ENCODE peak calls at places on chromosomes 16 and 17, in four cellular contexts. Z is left ventricle myocardium inferior; X is A549; G is CD8-positive, alpha-beta T cell. L is an unnamed sample.

GRCh38 chr16:18797746-18798145 is 3.6 kb downstream of the ARL6IP1 start:
- DNase-seq in X (no peak), G (no peak), Z (no peak), L (no peak)

GRCh38 chr16:424033-424622 is 1.3 kb upstream of the RAB11FIP3 start:
- DNase-seq in Z (peak), X (peak), G (no peak), L (peak)

GRCh38 chr16:1441391-1441829 is 2.9 kb downstream of the CCDC154 start:
- DNase-seq in Z (no peak), X (no peak), G (no peak), L (no peak)

GRCh38 chr17:55632893-55633292 is 89.8 kb downstream of the TMEM100 start:
- DNase-seq in Z (no peak), X (no peak), G (no peak), L (no peak)

GRCh38 chr17:50668025-50668837 is 33.5 kb downstream of the ABCC3 start:
- DNase-seq in X (peak), G (no peak), Z (no peak), L (no peak)

GRCh38 chr16:87819282-87819681 is 50.0 kb downstream of the SLC7A5 start:
- DNase-seq in G (no peak), X (no peak), Z (no peak), L (no peak)

GRCh38 chr17:2094891-2095535 is 40.1 kb downstream of the HIC1 start:
- DNase-seq in G (no peak), X (peak), Z (peak), L (peak)

GRCh38 chr16:977096-977701 is 4.4 kb upstream of the SOX8 start:
- DNase-seq in G (no peak), Z (no peak), X (no peak), L (peak)

GRCh38 chr16:80387308-80387921 is 153.4 kb upstream of the DYNLRB2 start:
- DNase-seq in X (no peak), Z (no peak), G (no peak), L (no peak)

GRCh38 chr16:3553138-3553923 is 23.9 kb downstream of the NLRC3 start:
- DNase-seq in Z (no peak), X (peak), G (no peak), L (no peak)

GRCh38 chr17:79045001-79045729 is 21.2 kb downstream of the C1QTNF1 start:
- DNase-seq in X (no peak), G (no peak), Z (no peak), L (no peak)

GRCh38 chr16:9257843-9258242 is 166.4 kb downstream of the HAPSTR1 start:
- DNase-seq in X (no peak), Z (no peak), G (no peak), L (no peak)

GRCh38 chr17:61431594-61432311 is 20.5 kb upstream of the TBX4 start:
- DNase-seq in X (peak), G (no peak), Z (no peak), L (no peak)

GRCh38 chr17:1979182-1979980 is 45.8 kb downstream of the RTN4RL1 start:
- DNase-seq in G (no peak), X (no peak), Z (no peak), L (no peak)

GRCh38 chr17:11503292-11503691 is 95.0 kb upstream of the DNAH9 start:
- DNase-seq in X (no peak), Z (no peak), G (no peak), L (no peak)

GRCh38 chr16:54657058-54657708 is 273.5 kb upstream of the IRX5 start:
- DNase-seq in Z (no peak), X (peak), G (no peak), L (no peak)

GRCh38 chr17:58334661-58335060 is 6.1 kb upstream of the TSPOAP1 start:
- DNase-seq in G (no peak), Z (no peak), X (no peak), L (no peak)

GRCh38 chr17:80002242-80002641 is 33.4 kb downstream of the TBC1D16 start:
- DNase-seq in X (no peak), Z (no peak), G (no peak), L (no peak)

GRCh38 chr16:81511371-81511770 is 66.8 kb downstream of the CMIP start:
- DNase-seq in G (no peak), X (peak), Z (no peak), L (no peak)

GRCh38 chr16:81515281-81515680 is 70.7 kb downstream of the CMIP start:
- DNase-seq in Z (no peak), G (no peak), X (no peak), L (no peak)

GRCh38 chr16:81514568-81515258 is 70.1 kb downstream of the CMIP start:
- DNase-seq in X (no peak), G (no peak), Z (no peak), L (no peak)

GRCh38 chr16:81514041-81514559 is 69.5 kb downstream of the CMIP start:
- DNase-seq in Z (no peak), G (no peak), X (no peak), L (no peak)

GRCh38 chr16:81513204-81514040 is 68.8 kb downstream of the CMIP start:
- DNase-seq in G (no peak), Z (peak), X (peak), L (peak)
- H3K27ac ChIP-seq in G (no peak), Z (peak), X (peak), L (no peak)

GRCh38 chr17:64410750-64411490 is 20.3 kb upstream of the PECAM1 start:
- DNase-seq in G (no peak), X (no peak), Z (no peak), L (no peak)
- H3K27ac ChIP-seq in G (no peak), X (no peak), Z (peak), L (no peak)

DNA sequence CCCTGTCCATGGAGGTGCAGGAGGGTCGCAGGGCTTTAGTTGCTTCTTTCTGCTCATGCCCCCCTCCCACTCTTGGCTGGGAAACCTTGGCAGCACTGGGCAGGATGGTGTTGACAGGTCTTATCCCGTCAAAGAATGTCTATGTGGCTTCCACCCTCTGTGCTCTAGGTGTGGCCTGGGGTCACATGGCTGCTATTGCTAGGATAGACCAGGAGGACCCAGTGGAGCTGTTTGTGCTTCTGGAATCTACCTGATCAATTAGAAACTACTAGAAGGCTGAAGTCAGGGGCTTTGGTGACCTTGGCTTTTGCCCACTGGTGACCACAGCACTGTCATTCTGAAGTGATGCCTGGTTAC is 105.8 kb downstream of the CMIP start:
- DNase-seq in G (no peak), X (no peak), Z (no peak), L (no peak)
- H3K27ac ChIP-seq in G (no peak), X (peak), Z (no peak), L (no peak)

GRCh38 chr16:85195271-85195647 is 83.0 kb upstream of the CIBAR2 start:
- DNase-seq in G (no peak), Z (no peak), X (no peak), L (no peak)

GRCh38 chr16:85197611-85198566 is 85.6 kb upstream of the CIBAR2 start:
- DNase-seq in G (no peak), X (no peak), Z (no peak), L (no peak)

GRCh38 chr16:85194528-85195270 is 82.4 kb upstream of the CIBAR2 start:
- DNase-seq in G (no peak), Z (no peak), X (no peak), L (no peak)

GRCh38 chr16:85196976-85197375 is 84.7 kb upstream of the CIBAR2 start:
- DNase-seq in Z (no peak), G (no peak), X (no peak), L (no peak)

GRCh38 chr16:85195884-85196816 is 83.9 kb upstream of the CIBAR2 start:
- DNase-seq in X (no peak), Z (no peak), G (no peak), L (no peak)
- H3K27ac ChIP-seq in X (no peak), Z (peak), G (no peak), L (no peak)

DNA sequence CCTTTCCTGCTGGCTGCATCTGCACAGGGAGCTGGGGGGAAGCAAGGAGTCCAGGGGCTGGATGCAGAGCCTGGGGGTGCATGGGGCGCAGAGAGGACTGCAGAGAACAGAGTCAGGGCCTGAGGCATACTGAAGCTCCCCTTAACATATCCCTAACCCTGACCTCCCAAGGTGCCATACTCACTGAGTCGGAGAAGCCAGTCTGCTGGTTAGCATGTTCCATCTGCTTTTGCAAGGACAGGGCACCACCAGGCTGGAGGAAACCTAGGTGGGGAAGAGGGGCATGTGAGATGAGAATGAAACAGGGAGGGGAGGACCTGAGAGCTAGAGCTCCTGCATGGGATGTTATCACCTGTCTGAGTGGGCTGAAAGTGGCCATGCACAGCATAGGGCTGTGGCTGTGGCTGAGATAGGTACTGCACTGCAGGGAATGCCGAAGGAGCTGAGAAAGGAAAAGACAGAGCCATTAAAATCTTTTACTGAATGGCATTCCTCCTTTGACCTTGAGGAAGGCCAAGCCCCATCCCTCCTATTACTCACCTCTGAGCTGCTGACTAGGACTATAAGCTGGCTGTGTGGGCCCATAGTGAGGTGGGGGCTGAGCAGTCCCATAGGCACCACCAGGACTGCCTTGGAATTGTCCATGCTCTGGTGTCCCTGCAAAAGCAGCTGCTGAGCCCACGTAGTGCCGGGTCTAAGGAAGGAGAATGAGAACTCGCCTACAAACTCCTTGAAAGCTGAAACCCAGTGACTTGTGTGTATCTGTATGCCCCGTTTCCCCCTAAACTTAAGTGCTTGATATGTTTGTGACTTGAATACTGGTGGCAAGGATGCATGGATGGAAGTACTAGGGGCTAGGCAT is 1.9 kb downstream of the GPS2 start:
- DNase-seq in Z (no peak), X (peak), G (no peak), L (no peak)
- H3K27ac ChIP-seq in Z (peak), X (no peak), G (no peak), L (no peak)

GRCh38 chr17:73261952-73262675 is 434 bp upstream of the CPSF4L start:
- DNase-seq in X (no peak), G (no peak), Z (no peak), L (peak)

GRCh38 chr17:73256220-73256619 is 5.5 kb downstream of the CPSF4L start:
- DNase-seq in G (no peak), Z (no peak), X (no peak), L (no peak)

GRCh38 chr17:73261617-73261951 is at the start of gene CPSF4L:
- DNase-seq in G (no peak), Z (no peak), X (no peak), L (no peak)

GRCh38 chr17:73255671-73256181 is 6.0 kb downstream of the CPSF4L start:
- DNase-seq in G (peak), X (peak), Z (peak), L (peak)

DNA sequence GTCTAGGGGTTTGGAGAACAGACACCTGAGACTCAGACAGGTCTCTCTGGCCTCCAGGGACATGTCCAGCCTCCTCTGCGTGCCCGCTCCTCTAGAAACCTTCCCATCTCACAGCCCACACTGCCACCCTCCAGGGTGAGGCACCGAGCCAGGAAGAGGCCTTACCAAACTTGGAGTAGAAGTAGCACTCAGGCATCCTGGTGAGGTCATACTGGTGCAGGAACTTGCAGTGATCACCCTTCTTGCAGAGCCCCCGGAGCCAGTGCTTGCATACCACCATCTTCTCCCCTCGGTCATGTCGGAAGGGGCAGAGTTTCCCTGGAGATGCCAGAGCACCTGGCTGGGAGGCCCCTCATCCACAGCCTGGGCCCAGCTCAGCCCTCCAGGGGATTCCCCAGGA is 4.2 kb downstream of the CPSF4L start:
- DNase-seq in X (peak), G (no peak), Z (no peak), L (no peak)
- H3K27ac ChIP-seq in X (no peak), G (no peak), Z (no peak), L (no peak)

GRCh38 chr16:66519482-66519881 is 30.4 kb downstream of the TK2 start:
- DNase-seq in X (no peak), Z (no peak), G (no peak), L (no peak)

GRCh38 chr16:66521951-66522771 is 27.8 kb downstream of the TK2 start:
- DNase-seq in Z (peak), G (peak), X (no peak), L (no peak)

GRCh38 chr16:66519974-66520373 is 29.9 kb downstream of the TK2 start:
- DNase-seq in X (no peak), G (no peak), Z (no peak), L (no peak)

GRCh38 chr16:66521227-66521626 is 28.7 kb downstream of the TK2 start:
- DNase-seq in X (no peak), G (no peak), Z (no peak), L (no peak)

DNA sequence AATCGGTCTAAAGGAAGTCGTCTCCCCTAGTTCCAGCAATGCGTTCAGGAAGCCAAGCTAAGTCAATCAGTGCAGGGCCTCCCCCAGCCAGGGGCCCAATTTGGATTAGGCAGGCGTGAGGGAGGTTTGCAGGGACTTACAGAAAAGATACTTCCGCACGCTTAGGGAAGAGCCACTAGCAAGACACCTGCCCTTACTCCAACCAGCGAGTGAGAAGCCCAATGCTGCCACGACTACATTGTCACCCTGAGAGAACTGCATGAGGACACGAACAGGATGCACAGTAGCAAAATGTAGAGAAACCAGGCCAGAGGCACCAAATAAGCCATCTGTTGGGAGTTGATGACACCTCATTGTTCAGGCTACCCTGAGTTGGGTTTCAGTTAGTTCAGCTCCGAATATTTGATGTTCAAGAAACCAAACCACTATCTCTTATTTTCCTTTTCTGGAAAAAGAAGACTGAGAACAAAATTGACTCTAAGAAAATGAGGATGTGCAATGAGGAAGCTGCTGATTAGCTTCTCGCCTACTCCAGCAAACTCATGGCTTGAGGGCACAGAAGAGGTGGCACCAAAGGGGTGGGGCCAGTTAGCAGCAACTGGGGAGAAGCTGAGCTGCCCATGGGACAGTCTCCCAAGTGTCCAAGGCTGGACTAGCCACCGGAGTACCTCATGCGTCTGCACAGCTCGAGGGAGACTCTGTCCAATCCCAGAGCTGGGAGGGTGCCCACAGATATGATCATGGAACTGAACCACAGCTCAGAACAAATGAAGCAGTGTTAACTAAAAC is 29.3 kb downstream of the TK2 start:
- DNase-seq in Z (peak), G (no peak), X (no peak), L (no peak)
- H3K27ac ChIP-seq in Z (peak), G (no peak), X (no peak), L (peak)

GRCh38 chr17:42019509-42020404 is at the start of gene NKIRAS2:
- DNase-seq in Z (peak), G (peak), X (peak), L (peak)

GRCh38 chr17:42027540-42027889 is 7.6 kb downstream of the NKIRAS2 start:
- DNase-seq in X (no peak), G (no peak), Z (no peak), L (no peak)

GRCh38 chr17:42025191-42025579 is 5.3 kb downstream of the NKIRAS2 start:
- DNase-seq in G (no peak), X (no peak), Z (no peak), L (no peak)

GRCh38 chr17:42026821-42027539 is 7.1 kb downstream of the NKIRAS2 start:
- DNase-seq in G (no peak), Z (no peak), X (no peak), L (no peak)

GRCh38 chr17:42023524-42024349 is 3.8 kb downstream of the NKIRAS2 start:
- DNase-seq in X (no peak), Z (peak), G (no peak), L (no peak)
- H3K27ac ChIP-seq in X (peak), Z (peak), G (no peak), L (peak)

DNA sequence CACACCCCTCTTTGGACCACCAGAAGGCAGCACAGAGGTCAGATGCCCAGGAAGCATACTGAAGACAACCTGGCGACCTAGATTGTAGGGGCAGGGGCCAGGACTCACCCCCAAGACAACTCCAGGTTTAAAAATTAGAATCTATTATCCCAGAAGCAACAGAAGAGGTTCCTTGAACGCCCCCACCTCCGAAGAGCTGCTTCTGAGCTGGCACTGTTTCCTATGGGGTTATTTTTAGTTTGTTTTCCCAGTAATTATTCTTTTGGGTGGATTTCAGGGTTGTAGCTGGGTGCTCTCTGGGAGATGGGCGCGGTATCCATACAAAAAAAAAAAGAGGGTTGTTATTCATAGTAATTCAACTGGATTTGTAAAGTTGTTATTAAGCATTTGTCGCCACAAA is 10.4 kb upstream of the TMEM132E start:
- DNase-seq in X (no peak), Z (no peak), G (no peak), L (no peak)
- H3K27ac ChIP-seq in X (no peak), Z (no peak), G (no peak), L (no peak)

GRCh38 chr17:27218719-27219488 is 75.0 kb upstream of the WSB1 start:
- DNase-seq in X (no peak), Z (no peak), G (no peak), L (no peak)
- H3K27ac ChIP-seq in X (no peak), Z (no peak), G (no peak), L (no peak)